ENCODE peak calls at places on chromosomes 4 and X, in seven cellular contexts. One of them, this sample, is unnamed.

GRCh38 chr4:65805936-65806335 is 135.6 kb upstream of the EPHA5 start:
- DNase-seq in MM.1S: peak; percentile 48
- DNase-seq in fibroblast of lung: no peak
- DNase-seq in GM23338: no peak
- DNase-seq in endothelial cell of umbilical vein: no peak
- DNase-seq in CD8-positive, alpha-beta T cell: no peak
- DNase-seq in left ventricle myocardium inferior: no peak
- DNase-seq in this sample: no peak

GRCh38 chr4:41145571-41146078 is 68.7 kb downstream of the APBB2 start:
- DNase-seq in CD8-positive, alpha-beta T cell: no peak
- DNase-seq in fibroblast of lung: peak; percentile 71
- DNase-seq in MM.1S: peak; percentile 84
- DNase-seq in left ventricle myocardium inferior: no peak
- DNase-seq in GM23338: no peak
- DNase-seq in endothelial cell of umbilical vein: no peak
- DNase-seq in this sample: no peak

GRCh38 chrX:38817004-38817703 is 15.9 kb downstream of the MID1IP1 start:
- DNase-seq in MM.1S: no peak
- DNase-seq in fibroblast of lung: peak; percentile 36
- DNase-seq in left ventricle myocardium inferior: peak; percentile 53
- DNase-seq in GM23338: peak; percentile 42
- DNase-seq in CD8-positive, alpha-beta T cell: no peak
- DNase-seq in endothelial cell of umbilical vein: peak; percentile 6
- DNase-seq in this sample: no peak

GRCh38 chrX:25976683-25977310 is 161.3 kb upstream of the MAGEB18 start:
- DNase-seq in CD8-positive, alpha-beta T cell: no peak
- DNase-seq in GM23338: peak; percentile 3
- DNase-seq in endothelial cell of umbilical vein: no peak
- DNase-seq in MM.1S: no peak
- DNase-seq in fibroblast of lung: no peak
- DNase-seq in left ventricle myocardium inferior: no peak
- DNase-seq in this sample: peak; percentile 49

GRCh38 chr4:184655889-184656869 is 6.6 kb downstream of the PRIMPOL start:
- DNase-seq in fibroblast of lung: no peak
- DNase-seq in MM.1S: no peak
- DNase-seq in left ventricle myocardium inferior: no peak
- DNase-seq in endothelial cell of umbilical vein: no peak
- DNase-seq in GM23338: no peak
- DNase-seq in CD8-positive, alpha-beta T cell: no peak
- DNase-seq in this sample: no peak

GRCh38 chrX:25001808-25002657 is 13.7 kb downstream of the ARX start:
- DNase-seq in fibroblast of lung: no peak
- DNase-seq in CD8-positive, alpha-beta T cell: no peak
- DNase-seq in endothelial cell of umbilical vein: no peak
- DNase-seq in left ventricle myocardium inferior: no peak
- DNase-seq in MM.1S: no peak
- DNase-seq in GM23338: no peak
- DNase-seq in this sample: no peak

GRCh38 chr4:23225024-23225423 is 532.3 kb downstream of the GBA3 start:
- DNase-seq in fibroblast of lung: no peak
- DNase-seq in GM23338: no peak
- DNase-seq in MM.1S: no peak
- DNase-seq in CD8-positive, alpha-beta T cell: no peak
- DNase-seq in endothelial cell of umbilical vein: no peak
- DNase-seq in left ventricle myocardium inferior: no peak
- DNase-seq in this sample: no peak

GRCh38 chrX:21840199-21840557 is 761 bp downstream of the MBTPS2 start:
- DNase-seq in MM.1S: peak; percentile 34
- DNase-seq in left ventricle myocardium inferior: no peak
- DNase-seq in endothelial cell of umbilical vein: no peak
- DNase-seq in GM23338: no peak
- DNase-seq in fibroblast of lung: peak; percentile 34
- DNase-seq in CD8-positive, alpha-beta T cell: no peak
- DNase-seq in this sample: no peak

GRCh38 chr4:101356928-101357327 is 9.6 kb upstream of the PPP3CA start:
- DNase-seq in endothelial cell of umbilical vein: peak; percentile 75
- DNase-seq in fibroblast of lung: peak; percentile 99
- DNase-seq in MM.1S: peak; percentile 41
- DNase-seq in left ventricle myocardium inferior: no peak
- DNase-seq in GM23338: no peak
- DNase-seq in CD8-positive, alpha-beta T cell: no peak
- DNase-seq in this sample: no peak

GRCh38 chrX:133297284-133297683 is 79.1 kb upstream of the TFDP3 start:
- DNase-seq in left ventricle myocardium inferior: no peak
- DNase-seq in CD8-positive, alpha-beta T cell: no peak
- DNase-seq in GM23338: no peak
- DNase-seq in MM.1S: no peak
- DNase-seq in fibroblast of lung: peak; percentile 90
- DNase-seq in endothelial cell of umbilical vein: no peak
- DNase-seq in this sample: no peak

GRCh38 chr4:164204434-164204833 is 549.5 kb upstream of the SMIM31 start:
- DNase-seq in fibroblast of lung: peak; percentile 97
- DNase-seq in GM23338: peak; percentile 67
- DNase-seq in left ventricle myocardium inferior: no peak
- DNase-seq in CD8-positive, alpha-beta T cell: no peak
- DNase-seq in MM.1S: no peak
- DNase-seq in endothelial cell of umbilical vein: peak; percentile 36
- DNase-seq in this sample: no peak

GRCh38 chr4:32864713-32865351 is 2144.7 kb downstream of the PCDH7 start:
- DNase-seq in fibroblast of lung: no peak
- DNase-seq in GM23338: no peak
- DNase-seq in MM.1S: no peak
- DNase-seq in left ventricle myocardium inferior: no peak
- DNase-seq in endothelial cell of umbilical vein: no peak
- DNase-seq in CD8-positive, alpha-beta T cell: no peak
- DNase-seq in this sample: no peak

GRCh38 chr4:113604955-113605354 is 156.6 kb downstream of the CAMK2D start:
- DNase-seq in CD8-positive, alpha-beta T cell: no peak
- DNase-seq in left ventricle myocardium inferior: no peak
- DNase-seq in GM23338: no peak
- DNase-seq in endothelial cell of umbilical vein: no peak
- DNase-seq in fibroblast of lung: no peak
- DNase-seq in MM.1S: no peak
- DNase-seq in this sample: no peak

GRCh38 chr4:123397276-123398150 is 918 bp downstream of the SPRY1 start:
- DNase-seq in endothelial cell of umbilical vein: peak; percentile 73
- DNase-seq in CD8-positive, alpha-beta T cell: peak; percentile 13
- DNase-seq in GM23338: peak; percentile 83
- DNase-seq in MM.1S: peak; percentile 67
- DNase-seq in left ventricle myocardium inferior: peak; percentile 46
- DNase-seq in fibroblast of lung: peak; percentile 45
- DNase-seq in this sample: peak; percentile 83
- H3K36me3 ChIP-seq in endothelial cell of umbilical vein: peaks cover 4% of the 10 kb centered on the region
- H3K36me3 ChIP-seq in CD8-positive, alpha-beta T cell: no peaks in the 10 kb centered on the region
- H3K36me3 ChIP-seq in GM23338: peaks cover 11% of the 10 kb centered on the region
- H3K36me3 ChIP-seq in MM.1S: no peaks in the 10 kb centered on the region
- H3K36me3 ChIP-seq in left ventricle myocardium inferior: peaks cover 27% of the 10 kb centered on the region
- H3K36me3 ChIP-seq in fibroblast of lung: peaks cover 4% of the 10 kb centered on the region
- H3K36me3 ChIP-seq in this sample: peaks cover 5% of the 10 kb centered on the region

DNA sequence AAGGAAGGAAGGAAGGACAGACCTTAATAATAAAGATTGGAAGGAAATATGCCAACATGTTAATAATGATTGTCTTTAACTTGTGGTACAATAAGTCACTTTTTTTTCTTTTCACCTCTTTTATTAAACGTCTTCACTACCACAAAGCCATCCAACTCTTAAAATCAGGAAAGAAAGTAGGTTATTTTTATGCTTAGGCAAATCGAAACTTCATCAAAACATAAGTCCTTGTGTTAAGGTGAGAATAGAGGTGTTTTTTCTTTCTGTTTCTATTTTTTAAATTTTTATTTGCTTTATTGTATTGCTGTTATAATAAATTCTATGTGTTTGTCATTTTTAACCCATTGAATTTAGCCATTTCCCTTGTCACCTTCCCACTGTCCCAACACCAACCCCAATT is 26.5 kb downstream of the BLOC1S4 start:
- DNase-seq in endothelial cell of umbilical vein: no peak
- DNase-seq in GM23338: no peak
- DNase-seq in fibroblast of lung: no peak
- DNase-seq in CD8-positive, alpha-beta T cell: no peak
- DNase-seq in MM.1S: peak; percentile 25
- DNase-seq in left ventricle myocardium inferior: no peak
- DNase-seq in this sample: no peak
- H3K27ac ChIP-seq in endothelial cell of umbilical vein: no peak overlapping the region
- H3K27ac ChIP-seq in GM23338: no peak overlapping the region
- H3K27ac ChIP-seq in fibroblast of lung: no peak overlapping the region
- H3K27ac ChIP-seq in CD8-positive, alpha-beta T cell: no peak overlapping the region
- H3K27ac ChIP-seq in MM.1S: no peak overlapping the region
- H3K27ac ChIP-seq in left ventricle myocardium inferior: no peak overlapping the region
- H3K27ac ChIP-seq in this sample: no peak overlapping the region

GRCh38 chrX:73836956-73837477 is 274.0 kb downstream of the CHIC1 start:
- DNase-seq in GM23338: no peak
- DNase-seq in fibroblast of lung: no peak
- DNase-seq in CD8-positive, alpha-beta T cell: no peak
- DNase-seq in left ventricle myocardium inferior: no peak
- DNase-seq in endothelial cell of umbilical vein: no peak
- DNase-seq in MM.1S: no peak
- DNase-seq in this sample: no peak
- H3K4me3 ChIP-seq in GM23338: no peak overlapping the region
- H3K4me3 ChIP-seq in fibroblast of lung: no peak overlapping the region
- H3K4me3 ChIP-seq in CD8-positive, alpha-beta T cell: no peak overlapping the region
- H3K4me3 ChIP-seq in left ventricle myocardium inferior: no peak overlapping the region
- H3K4me3 ChIP-seq in endothelial cell of umbilical vein: no peak overlapping the region
- H3K4me3 ChIP-seq in MM.1S: no peak overlapping the region
- H3K4me3 ChIP-seq in this sample: no peak overlapping the region

GRCh38 chr4:163143532-163143931 is 23.2 kb downstream of the NAF1 start:
- DNase-seq in CD8-positive, alpha-beta T cell: no peak
- DNase-seq in left ventricle myocardium inferior: no peak
- DNase-seq in MM.1S: no peak
- DNase-seq in GM23338: no peak
- DNase-seq in endothelial cell of umbilical vein: no peak
- DNase-seq in fibroblast of lung: no peak
- DNase-seq in this sample: no peak

GRCh38 chr4:163142246-163142645 is 24.4 kb downstream of the NAF1 start:
- DNase-seq in endothelial cell of umbilical vein: peak; percentile 62
- DNase-seq in fibroblast of lung: no peak
- DNase-seq in MM.1S: no peak
- DNase-seq in GM23338: no peak
- DNase-seq in left ventricle myocardium inferior: no peak
- DNase-seq in CD8-positive, alpha-beta T cell: no peak
- DNase-seq in this sample: no peak

GRCh38 chr4:163139048-163139447 is 27.6 kb downstream of the NAF1 start:
- DNase-seq in left ventricle myocardium inferior: no peak
- DNase-seq in endothelial cell of umbilical vein: no peak
- DNase-seq in MM.1S: no peak
- DNase-seq in GM23338: no peak
- DNase-seq in fibroblast of lung: no peak
- DNase-seq in CD8-positive, alpha-beta T cell: no peak
- DNase-seq in this sample: no peak

GRCh38 chr4:163132469-163133222 is 34.0 kb downstream of the NAF1 start:
- DNase-seq in endothelial cell of umbilical vein: no peak
- DNase-seq in left ventricle myocardium inferior: no peak
- DNase-seq in CD8-positive, alpha-beta T cell: no peak
- DNase-seq in GM23338: no peak
- DNase-seq in fibroblast of lung: no peak
- DNase-seq in MM.1S: no peak
- DNase-seq in this sample: no peak

DNA sequence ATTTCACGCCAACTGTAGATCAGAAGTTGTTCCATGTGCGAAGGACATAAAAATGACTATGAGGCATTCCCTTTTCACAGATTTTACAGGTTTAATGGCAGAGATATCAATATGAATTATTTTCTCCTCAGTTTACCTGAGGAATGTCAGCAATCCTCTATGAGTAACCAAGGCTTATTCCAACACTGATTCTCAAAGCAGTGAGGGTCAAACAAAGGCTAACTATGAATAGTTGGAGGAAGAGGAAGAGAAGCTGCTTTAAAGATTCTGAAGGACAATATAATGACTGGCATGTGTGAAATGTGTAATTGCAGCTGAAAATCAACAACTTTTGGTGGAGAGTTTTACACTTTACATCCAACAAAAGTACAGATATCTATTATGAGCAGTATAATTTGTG is 29.1 kb downstream of the NAF1 start:
- DNase-seq in CD8-positive, alpha-beta T cell: no peak
- DNase-seq in GM23338: no peak
- DNase-seq in fibroblast of lung: peak; percentile 53
- DNase-seq in endothelial cell of umbilical vein: peak; percentile 52
- DNase-seq in left ventricle myocardium inferior: no peak
- DNase-seq in MM.1S: no peak
- DNase-seq in this sample: no peak
- H3K36me3 ChIP-seq in CD8-positive, alpha-beta T cell: no peaks in the 10 kb centered on the region
- H3K36me3 ChIP-seq in GM23338: peaks cover 4% of the 10 kb centered on the region
- H3K36me3 ChIP-seq in fibroblast of lung: no peaks in the 10 kb centered on the region
- H3K36me3 ChIP-seq in endothelial cell of umbilical vein: no peaks in the 10 kb centered on the region
- H3K36me3 ChIP-seq in left ventricle myocardium inferior: peaks cover 28% of the 10 kb centered on the region
- H3K36me3 ChIP-seq in MM.1S: no peaks in the 10 kb centered on the region
- H3K36me3 ChIP-seq in this sample: peaks cover 2% of the 10 kb centered on the region

GRCh38 chr4:25580633-25581467 is 74.8 kb upstream of the SLC34A2 start:
- DNase-seq in MM.1S: no peak
- DNase-seq in CD8-positive, alpha-beta T cell: no peak
- DNase-seq in endothelial cell of umbilical vein: no peak
- DNase-seq in GM23338: peak; percentile 39
- DNase-seq in fibroblast of lung: no peak
- DNase-seq in left ventricle myocardium inferior: no peak
- DNase-seq in this sample: no peak

GRCh38 chr4:25588211-25588610 is 67.4 kb upstream of the SLC34A2 start:
- DNase-seq in GM23338: no peak
- DNase-seq in CD8-positive, alpha-beta T cell: no peak
- DNase-seq in fibroblast of lung: no peak
- DNase-seq in left ventricle myocardium inferior: no peak
- DNase-seq in endothelial cell of umbilical vein: no peak
- DNase-seq in MM.1S: no peak
- DNase-seq in this sample: no peak

GRCh38 chr4:25590171-25590570 is 65.5 kb upstream of the SLC34A2 start:
- DNase-seq in GM23338: no peak
- DNase-seq in fibroblast of lung: peak; percentile 29
- DNase-seq in MM.1S: no peak
- DNase-seq in endothelial cell of umbilical vein: no peak
- DNase-seq in CD8-positive, alpha-beta T cell: no peak
- DNase-seq in left ventricle myocardium inferior: no peak
- DNase-seq in this sample: no peak

DNA sequence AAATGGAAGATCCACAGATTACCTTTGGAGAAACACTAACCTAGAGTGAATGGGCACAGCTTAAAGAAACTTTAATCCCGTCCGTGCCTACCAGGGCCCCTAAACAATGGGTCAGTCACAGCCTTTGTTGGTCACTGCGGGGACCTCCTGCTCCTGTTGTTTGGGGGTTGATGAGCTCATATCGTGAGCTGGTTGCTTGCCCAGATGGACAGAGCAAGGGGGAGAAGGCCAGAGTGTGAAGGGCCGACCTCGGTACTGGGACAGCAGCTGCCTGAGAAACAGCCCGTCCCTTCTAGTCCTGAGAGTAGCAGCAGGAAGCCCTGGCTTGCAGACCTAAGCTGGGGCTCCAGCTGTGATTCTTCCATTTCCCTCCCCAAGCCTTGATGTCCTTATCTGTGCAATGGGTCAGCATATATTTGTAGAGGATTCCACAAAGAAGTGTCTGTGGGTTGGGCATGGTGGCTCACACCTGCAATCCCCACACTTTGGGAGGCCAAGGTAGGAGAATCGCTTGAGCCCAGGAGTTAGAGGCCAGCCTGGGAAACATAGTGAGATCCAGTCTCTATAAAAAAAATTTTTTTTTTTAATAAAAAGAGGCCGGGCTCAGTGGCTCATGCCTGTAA is 69.6 kb upstream of the SLC34A2 start:
- DNase-seq in CD8-positive, alpha-beta T cell: no peak
- DNase-seq in GM23338: no peak
- DNase-seq in MM.1S: no peak
- DNase-seq in endothelial cell of umbilical vein: no peak
- DNase-seq in left ventricle myocardium inferior: no peak
- DNase-seq in fibroblast of lung: no peak
- DNase-seq in this sample: no peak
- H3K27ac ChIP-seq in CD8-positive, alpha-beta T cell: no peak overlapping the region
- H3K27ac ChIP-seq in GM23338: no peak overlapping the region
- H3K27ac ChIP-seq in MM.1S: no peak overlapping the region
- H3K27ac ChIP-seq in endothelial cell of umbilical vein: no peak overlapping the region
- H3K27ac ChIP-seq in left ventricle myocardium inferior: no peak overlapping the region
- H3K27ac ChIP-seq in fibroblast of lung: no peak overlapping the region
- H3K27ac ChIP-seq in this sample: no peak overlapping the region

This sample was measured in kidney.